ENCODE peak calls at places on chromosomes 16 and 17, in six cellular contexts. M, E, R, C, W and U are unnamed samples. For H3K36me3, the result is how much of the 10 kb centered on the place peaks cover.

GRCh38 chr16:67161595-67162058 is 1.9 kb downstream of the FBXL8 start:
- DNase-seq in M (no peak), R (no peak), E (no peak), W (no peak), C (peak), U (no peak)

GRCh38 chr16:85393674-85394510 is 219.2 kb upstream of the GSE1 start:
- DNase-seq in C (peak), W (no peak), M (peak), R (no peak), E (peak), U (peak)

GRCh38 chr16:54507091-54507490 is 220.5 kb upstream of the IRX3 start:
- DNase-seq in M (no peak), R (no peak), C (no peak), W (no peak), E (no peak), U (peak)

GRCh38 chr16:3950343-3951193 is 70.1 kb upstream of the CREBBP start:
- DNase-seq in W (no peak), R (peak), E (peak), C (no peak), M (no peak), U (peak)

GRCh38 chr16:27367463-27368357 is 34.3 kb upstream of the IL21R start:
- DNase-seq in C (peak), W (peak), R (peak), M (peak), E (peak), U (peak)

GRCh38 chr17:37642706-37643105 is 540 bp downstream of the DDX52 start:
- DNase-seq in M (no peak), R (no peak), E (peak), W (no peak), C (no peak), U (no peak)

GRCh38 chr16:10971560-10971961 is 27.2 kb downstream of the CLEC16A start:
- DNase-seq in R (peak), M (peak), C (no peak), E (peak), W (peak), U (peak)

GRCh38 chr16:68091604-68092261 is 6.6 kb downstream of the NFATC3 start:
- DNase-seq in M (no peak), C (no peak), W (peak), E (peak), R (no peak), U (no peak)

GRCh38 chr17:79987187-79987889 is 48.3 kb downstream of the TBC1D16 start:
- DNase-seq in M (no peak), R (no peak), W (peak), C (peak), E (no peak), U (no peak)

GRCh38 chr17:66272699-66273390 is 29.6 kb upstream of the PRKCA start:
- DNase-seq in W (no peak), M (no peak), E (peak), R (peak), C (no peak), U (peak)

GRCh38 chr17:66351053-66351452 is 48.6 kb downstream of the PRKCA start:
- DNase-seq in M (no peak), E (no peak), C (no peak), W (no peak), R (peak), U (no peak)

GRCh38 chr17:40443988-40444899 is 994 bp downstream of the IGFBP4 start:
- DNase-seq in M (no peak), R (no peak), E (peak), C (no peak), W (no peak), U (no peak)

GRCh38 chr16:3909791-3910583 is 29.5 kb upstream of the CREBBP start:
- DNase-seq in R (no peak), M (no peak), W (no peak), C (no peak), E (no peak), U (no peak)

GRCh38 chr17:80910043-80910442 is 81.6 kb upstream of the CHMP6 start:
- DNase-seq in C (peak), E (no peak), M (no peak), W (no peak), R (no peak), U (no peak)

GRCh38 chr17:64269687-64270649 is 6.9 kb upstream of the TEX2 start:
- DNase-seq in W (no peak), E (no peak), M (no peak), C (no peak), R (no peak), U (no peak)

GRCh38 chr17:27663862-27664605 is 33.0 kb downstream of the LGALS9 start:
- DNase-seq in E (no peak), W (no peak), C (peak), R (no peak), M (no peak), U (no peak)

GRCh38 chr17:18237461-18237860 is 12.0 kb downstream of the LLGL1 start:
- DNase-seq in C (no peak), W (no peak), R (no peak), M (no peak), E (no peak), U (no peak)

GRCh38 chr17:18245038-18245776 is 13.3 kb downstream of the FLII start:
- DNase-seq in M (no peak), R (no peak), E (no peak), W (no peak), C (no peak), U (no peak)

GRCh38 chr17:18238299-18238698 is 12.9 kb downstream of the LLGL1 start:
- DNase-seq in W (no peak), E (no peak), R (no peak), C (no peak), M (no peak), U (no peak)

GRCh38 chr17:18240449-18240848 is 15.0 kb downstream of the LLGL1 start:
- DNase-seq in R (no peak), M (no peak), W (no peak), E (no peak), C (no peak), U (no peak)

DNA sequence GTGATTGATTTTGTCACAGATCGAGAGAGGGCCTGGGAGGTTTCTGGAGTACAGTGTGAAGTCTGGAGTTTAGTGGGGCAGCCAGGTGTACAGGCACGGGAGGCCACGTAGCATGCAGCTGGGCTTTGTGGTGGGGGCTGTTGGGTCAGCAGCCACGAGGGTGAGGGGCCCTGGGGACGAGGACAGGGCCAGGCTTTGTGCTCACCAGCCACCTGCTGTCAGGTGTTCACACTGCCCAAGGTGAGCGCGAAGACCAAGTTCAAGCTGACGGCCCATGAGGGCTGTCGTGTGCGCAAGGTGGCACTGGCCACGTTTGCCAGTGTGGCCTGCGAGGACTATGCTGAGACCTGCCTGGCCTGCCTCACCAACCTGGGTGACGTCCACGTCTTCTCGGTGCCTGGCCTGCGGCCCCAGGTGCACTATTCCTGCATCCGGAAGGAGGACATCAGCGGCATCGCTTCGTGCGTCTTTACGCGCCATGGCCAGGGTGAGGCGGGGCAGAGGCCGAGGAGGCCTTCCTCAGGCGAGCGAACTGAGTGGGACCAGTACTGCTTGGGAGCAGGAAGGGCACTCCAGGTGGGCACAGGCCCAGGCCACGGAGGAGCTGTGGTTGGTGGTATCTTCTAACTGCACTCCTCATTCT is 15.9 kb downstream of the LLGL1 start:
- DNase-seq in E (no peak), W (no peak), C (no peak), R (no peak), M (no peak), U (no peak)
- H3K36me3 ChIP-seq in E (half or more), W (under half), C (under half), R (under half), M (under half), U (under half)

GRCh38 chr17:57665128-57665527 is 80.0 kb downstream of the CCDC182 start:
- DNase-seq in W (no peak), R (no peak), E (no peak), M (no peak), C (no peak), U (peak)

GRCh38 chr17:57663326-57664070 is 81.6 kb downstream of the CCDC182 start:
- DNase-seq in W (no peak), E (no peak), R (no peak), M (no peak), C (no peak), U (no peak)

GRCh38 chr17:57662021-57662420 is 83.1 kb downstream of the CCDC182 start:
- DNase-seq in W (no peak), R (no peak), M (no peak), E (no peak), C (no peak), U (no peak)

GRCh38 chr17:57665696-57666095 is 79.4 kb downstream of the CCDC182 start:
- DNase-seq in W (no peak), R (no peak), M (no peak), C (no peak), E (no peak), U (no peak)

GRCh38 chr17:57662644-57663308 is 82.3 kb downstream of the CCDC182 start:
- DNase-seq in E (peak), C (peak), W (peak), M (peak), R (peak), U (peak)
- TF ChIP-seq POLR2A in E (peak), C (no peak), W (no peak), M (no peak), R (no peak), U (no peak)

GRCh38 chr17:15249487-15249886 is 15.6 kb downstream of the PMP22 start:
- DNase-seq in E (no peak), M (no peak), C (no peak), R (peak), W (no peak), U (no peak)
- H3K27ac ChIP-seq in E (no peak), M (no peak), C (no peak), R (peak), W (no peak), U (no peak)

GRCh38 chr17:78089557-78090281 is 38.8 kb downstream of the TMC6 start:
- DNase-seq in W (no peak), C (peak), R (no peak), E (no peak), M (no peak), U (no peak)
- H3K36me3 ChIP-seq in W (under half), C (under half), R (under half), E (under half), M (under half), U (under half)

GRCh38 chr17:14922421-14922820 is 342.7 kb downstream of the PMP22 start:
- DNase-seq in R (peak), M (no peak), W (no peak), E (no peak), C (no peak), U (no peak)

GRCh38 chr17:14926526-14927122 is 338.5 kb downstream of the PMP22 start:
- DNase-seq in C (no peak), R (peak), E (peak), M (peak), W (peak), U (peak)

GRCh38 chr17:14923981-14924380 is 341.1 kb downstream of the PMP22 start:
- DNase-seq in M (no peak), R (no peak), E (peak), W (no peak), C (no peak), U (no peak)

GRCh38 chr17:14925498-14925897 is 339.6 kb downstream of the PMP22 start:
- DNase-seq in R (no peak), W (peak), E (no peak), C (no peak), M (no peak), U (no peak)

GRCh38 chr17:14926073-14926472 is 339.1 kb downstream of the PMP22 start:
- DNase-seq in E (no peak), M (no peak), R (no peak), C (no peak), W (no peak), U (no peak)
- TF ChIP-seq POLR2A in E (no peak), M (no peak), R (no peak), C (no peak), W (no peak), U (no peak)

GRCh38 chr16:29714396-29714795 is 31.4 kb downstream of the C16orf54 start:
- DNase-seq in W (no peak), R (no peak), E (no peak), M (no peak), C (no peak), U (no peak)

GRCh38 chr16:29712770-29713169 is 33.0 kb downstream of the C16orf54 start:
- DNase-seq in W (no peak), E (no peak), M (no peak), C (no peak), R (no peak), U (no peak)

GRCh38 chr16:29708917-29709600 is 30.1 kb downstream of the QPRT start:
- DNase-seq in M (no peak), W (no peak), E (no peak), C (no peak), R (no peak), U (no peak)

GRCh38 chr16:29714972-29715371 is 30.8 kb downstream of the C16orf54 start:
- DNase-seq in W (no peak), M (no peak), C (no peak), R (no peak), E (no peak), U (no peak)

DNA sequence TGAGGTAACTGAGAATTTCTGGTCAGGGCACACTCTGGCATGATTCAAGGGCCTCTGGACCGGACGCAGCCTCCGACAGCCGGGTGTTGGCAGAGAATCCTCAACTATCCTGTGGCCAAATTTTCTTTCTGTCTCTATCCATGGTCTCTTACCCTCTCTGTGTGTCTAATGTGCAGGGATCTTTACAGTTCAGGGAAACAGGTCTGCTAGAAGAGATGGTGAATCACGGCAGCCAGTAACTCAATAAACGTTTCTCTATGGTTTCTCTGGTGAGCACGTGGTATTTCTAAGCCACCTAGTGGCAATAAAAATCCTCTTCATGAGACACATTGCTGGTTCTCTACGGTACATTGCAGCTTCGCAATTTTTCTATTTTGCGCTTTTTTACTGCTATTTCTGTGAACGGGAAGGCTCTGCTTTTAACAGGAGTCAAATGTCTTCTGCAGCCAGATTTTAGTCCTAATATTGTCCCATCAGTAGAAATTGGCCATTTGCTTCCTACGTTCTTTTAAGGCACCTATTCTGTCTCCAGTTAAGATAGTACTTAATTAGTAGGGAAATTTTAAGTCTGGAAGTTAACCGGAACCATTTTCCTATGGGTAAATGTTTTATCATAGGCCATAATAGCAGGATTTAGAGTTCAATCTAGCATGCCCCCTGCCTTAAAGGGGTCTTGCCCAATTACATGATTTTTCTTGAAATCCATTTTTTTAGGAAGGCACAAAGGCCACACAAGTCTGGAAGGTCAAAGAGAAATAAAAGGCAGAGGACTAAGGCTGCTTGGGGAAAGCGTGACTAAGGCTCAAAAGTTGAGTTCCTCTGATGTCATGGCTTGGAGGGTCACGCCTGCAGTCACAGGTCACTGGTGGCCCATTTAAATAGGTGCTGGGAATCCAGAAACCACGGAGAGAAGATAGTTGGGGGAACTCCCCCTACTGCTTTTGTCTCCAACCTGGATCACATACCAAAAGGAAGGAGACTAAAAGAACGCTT is 31.5 kb downstream of the QPRT start:
- DNase-seq in R (peak), E (peak), C (no peak), W (peak), M (no peak), U (peak)
- H3K27ac ChIP-seq in R (no peak), E (no peak), C (no peak), W (no peak), M (no peak), U (no peak)

GRCh38 chr16:90048347-90048722 is 28.8 kb downstream of the PRDM7 start:
- DNase-seq in W (no peak), R (no peak), C (no peak), E (no peak), M (no peak), U (no peak)
- H3K36me3 ChIP-seq in W (under half), R (under half), C (under half), E (under half), M (under half), U (under half)

GRCh38 chr16:19086322-19087199 is 19.1 kb downstream of the COQ7 start:
- DNase-seq in R (peak), M (peak), E (peak), C (peak), W (peak), U (peak)
- TF ChIP-seq POLR2A in R (no peak), M (no peak), E (peak), C (no peak), W (no peak), U (no peak)

GRCh38 chr17:82687871-82688270 is 10.6 kb downstream of the RAB40B start:
- DNase-seq in W (no peak), M (no peak), C (no peak), E (no peak), R (no peak), U (no peak)
- H3K27ac ChIP-seq in W (no peak), M (no peak), C (peak), E (no peak), R (peak), U (no peak)

DNA sequence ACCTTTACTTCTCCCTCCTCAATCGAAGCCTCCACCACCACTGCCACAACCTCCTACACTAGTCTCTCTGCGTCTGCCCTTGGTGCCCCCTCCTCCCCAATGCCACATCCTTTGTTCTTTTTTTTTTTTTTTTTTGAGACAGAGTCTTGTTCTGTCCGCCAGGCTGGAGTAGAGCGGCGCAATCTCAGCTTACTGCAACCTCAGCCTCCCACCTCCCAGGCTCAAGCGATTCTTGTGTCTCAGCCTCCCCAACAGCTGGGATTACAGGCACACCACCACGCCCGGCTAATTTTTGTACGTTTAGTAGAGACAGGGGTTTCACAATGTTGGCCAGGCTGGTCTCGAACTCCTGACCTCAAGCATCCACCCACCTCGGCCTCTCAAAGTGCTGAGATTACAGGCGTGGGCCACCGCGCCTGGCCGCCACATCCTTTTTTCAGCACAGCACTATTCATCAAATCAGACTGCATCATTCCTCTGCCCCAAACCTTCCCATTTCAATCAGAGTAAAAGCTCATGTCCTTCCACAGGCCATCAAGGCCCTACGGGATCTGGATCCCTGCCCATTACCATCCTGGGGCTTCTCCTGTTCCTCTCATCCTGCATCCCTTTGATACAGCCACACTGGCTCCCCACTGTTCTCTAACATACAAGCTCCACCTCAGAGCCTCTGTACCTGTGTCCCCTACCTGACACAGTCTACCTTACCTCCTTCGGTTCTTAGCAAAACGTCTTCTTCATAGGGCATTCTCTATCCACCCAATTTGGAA is 2.0 kb downstream of the KLHL11 start:
- DNase-seq in W (no peak), C (no peak), M (no peak), E (no peak), R (no peak), U (no peak)
- H3K36me3 ChIP-seq in W (under half), C (under half), M (under half), E (under half), R (under half), U (under half)